ENCODE peak calls at places on chromosomes 11 and 22, in five cellular contexts. One of them, this sample, is unnamed.

GRCh38 chr11:127345819-127346459 is 345.4 kb upstream of the KIRREL3 start:
- DNase-seq in Peyer's patch: no peak
- DNase-seq in activated gamma-delta T cell treated with Interleukin-2 at 50 U/mL for 16 hours: no peak
- DNase-seq in cardiac fibroblast: peak; percentile 41
- DNase-seq in adipocyte: peak; percentile 73
- DNase-seq in this sample: no peak

GRCh38 chr22:46535876-46536558 is 1.4 kb downstream of the CELSR1 start:
- DNase-seq in Peyer's patch: no peak
- DNase-seq in activated gamma-delta T cell treated with Interleukin-2 at 50 U/mL for 16 hours: no peak
- DNase-seq in cardiac fibroblast: no peak
- DNase-seq in adipocyte: no peak
- DNase-seq in this sample: no peak

GRCh38 chr11:61028135-61028729 is 56.8 kb downstream of the CD6 start:
- DNase-seq in Peyer's patch: no peak
- DNase-seq in activated gamma-delta T cell treated with Interleukin-2 at 50 U/mL for 16 hours: peak; percentile 66
- DNase-seq in cardiac fibroblast: no peak
- DNase-seq in adipocyte: no peak
- DNase-seq in this sample: peak; percentile 21

GRCh38 chr11:8532475-8532874 is 61.6 kb downstream of the STK33 start:
- DNase-seq in Peyer's patch: no peak
- DNase-seq in activated gamma-delta T cell treated with Interleukin-2 at 50 U/mL for 16 hours: no peak
- DNase-seq in cardiac fibroblast: no peak
- DNase-seq in adipocyte: no peak
- DNase-seq in this sample: no peak

GRCh38 chr11:71212871-71213559 is 39.4 kb downstream of the SHANK2 start:
- DNase-seq in Peyer's patch: no peak
- DNase-seq in activated gamma-delta T cell treated with Interleukin-2 at 50 U/mL for 16 hours: no peak
- DNase-seq in cardiac fibroblast: no peak
- DNase-seq in adipocyte: peak; percentile 54
- DNase-seq in this sample: no peak

GRCh38 chr11:95720219-95720618 is 69.4 kb downstream of the FAM76B start:
- DNase-seq in Peyer's patch: no peak
- DNase-seq in activated gamma-delta T cell treated with Interleukin-2 at 50 U/mL for 16 hours: no peak
- DNase-seq in cardiac fibroblast: no peak
- DNase-seq in adipocyte: no peak
- DNase-seq in this sample: no peak

GRCh38 chr11:37788141-37788877 is 1190.3 kb upstream of the RAG2 start:
- DNase-seq in Peyer's patch: no peak
- DNase-seq in activated gamma-delta T cell treated with Interleukin-2 at 50 U/mL for 16 hours: no peak
- DNase-seq in cardiac fibroblast: peak; percentile 95
- DNase-seq in adipocyte: peak; percentile 55
- DNase-seq in this sample: no peak

GRCh38 chr22:22005945-22006595 is 23.5 kb upstream of the TOP3B start:
- DNase-seq in Peyer's patch: no peak
- DNase-seq in activated gamma-delta T cell treated with Interleukin-2 at 50 U/mL for 16 hours: no peak
- DNase-seq in cardiac fibroblast: no peak
- DNase-seq in adipocyte: no peak
- DNase-seq in this sample: no peak

GRCh38 chr11:112255075-112255739 is 5.5 kb downstream of the PLET1 start:
- DNase-seq in Peyer's patch: no peak
- DNase-seq in activated gamma-delta T cell treated with Interleukin-2 at 50 U/mL for 16 hours: no peak
- DNase-seq in cardiac fibroblast: peak; percentile 93
- DNase-seq in adipocyte: peak; percentile 75
- DNase-seq in this sample: no peak

GRCh38 chr11:39367526-39367925 is 2091.9 kb downstream of the LRRC4C start:
- DNase-seq in Peyer's patch: no peak
- DNase-seq in activated gamma-delta T cell treated with Interleukin-2 at 50 U/mL for 16 hours: no peak
- DNase-seq in cardiac fibroblast: no peak
- DNase-seq in adipocyte: no peak
- DNase-seq in this sample: no peak

GRCh38 chr22:47678048-47678447 is 915.6 kb downstream of the TBC1D22A start:
- DNase-seq in Peyer's patch: no peak
- DNase-seq in activated gamma-delta T cell treated with Interleukin-2 at 50 U/mL for 16 hours: no peak
- DNase-seq in cardiac fibroblast: no peak
- DNase-seq in adipocyte: no peak
- DNase-seq in this sample: no peak

GRCh38 chr11:43583548-43583947 is 97.0 kb upstream of the HSD17B12 start:
- DNase-seq in Peyer's patch: no peak
- DNase-seq in activated gamma-delta T cell treated with Interleukin-2 at 50 U/mL for 16 hours: no peak
- DNase-seq in cardiac fibroblast: no peak
- DNase-seq in adipocyte: no peak
- DNase-seq in this sample: no peak

GRCh38 chr11:60919320-60919719 is 4.9 kb upstream of the TMEM132A start:
- DNase-seq in Peyer's patch: no peak
- DNase-seq in activated gamma-delta T cell treated with Interleukin-2 at 50 U/mL for 16 hours: no peak
- DNase-seq in cardiac fibroblast: no peak
- DNase-seq in adipocyte: no peak
- DNase-seq in this sample: no peak

This sample was measured in transverse colon.